ENCODE peak calls at places on chromosomes 13 and 19, in four cellular contexts. N is heart right ventricle, T is esophagus squamous epithelium, C is foreskin keratinocyte. L is an unnamed sample.

GRCh38 chr19:33086955-33087354 is 6.0 kb downstream of the GPATCH1 start:
- DNase-seq in C (no peak), N (no peak), T (no peak), L (no peak)

GRCh38 chr19:27794444-27795042 is 1418.4 kb downstream of the UQCRFS1 start:
- DNase-seq in N (peak; percentile 17), C (peak; percentile 11), T (no peak), L (no peak)

GRCh38 chr19:55624109-55625003 is at the start of gene ZNF784:
- DNase-seq in T (peak; percentile 82), N (peak; percentile 95), C (peak; percentile 75), L (peak; percentile 89)

GRCh38 chr19:15173746-15174404 is 26.9 kb downstream of the NOTCH3 start:
- DNase-seq in T (no peak), C (peak; percentile 32), N (no peak), L (no peak)

GRCh38 chr19:16326401-16327130 is 1.9 kb downstream of the KLF2 start:
- DNase-seq in T (no peak), C (no peak), N (no peak), L (peak; percentile 40)

GRCh38 chr13:112186091-112186490 is 119.1 kb downstream of the SOX1 start:
- DNase-seq in N (no peak), C (no peak), T (no peak), L (no peak)

GRCh38 chr19:3178973-3179738 is 587 bp downstream of the S1PR4 start:
- DNase-seq in N (no peak), T (no peak), C (no peak), L (no peak)

GRCh38 chr19:43504426-43505185 is at the start of gene PHLDB3:
- DNase-seq in N (peak; percentile 46), C (no peak), T (no peak), L (peak; percentile 45)

GRCh38 chr13:107258599-107259187 is 690.8 kb upstream of the ARGLU1 start:
- DNase-seq in C (peak; percentile 83), N (no peak), T (no peak), L (no peak)

GRCh38 chr13:98541211-98541610 is 35.7 kb downstream of the STK24 start:
- DNase-seq in N (no peak), C (no peak), T (no peak), L (no peak)

GRCh38 chr19:33133438-33134031 is 1.6 kb downstream of the WDR88 start:
- DNase-seq in C (no peak), T (no peak), N (no peak), L (no peak)

GRCh38 chr19:57789288-57789687 is 19.8 kb downstream of the ZNF586 start:
- DNase-seq in N (no peak), C (no peak), T (no peak), L (no peak)

GRCh38 chr13:41459754-41460111 is 2.4 kb downstream of the RGCC start:
- DNase-seq in C (no peak), N (no peak), T (no peak), L (no peak)

GRCh38 chr19:55210120-55210493 is 806 bp upstream of the PTPRH start:
- DNase-seq in N (no peak), C (peak; percentile 94), T (no peak), L (peak; percentile 55)

GRCh38 chr13:27371932-27372331 is 52.5 kb upstream of the GTF3A start:
- DNase-seq in N (no peak), T (no peak), C (no peak), L (peak; percentile 88)

GRCh38 chr13:40306817-40307216 is 359.6 kb downstream of the FOXO1 start:
- DNase-seq in C (peak; percentile 34), T (no peak), N (no peak), L (no peak)

GRCh38 chr19:16386619-16387240 is 62.1 kb downstream of the KLF2 start:
- DNase-seq in N (no peak), C (peak; percentile 15), T (no peak), L (no peak)

GRCh38 chr13:90690458-90691063 is 656.9 kb upstream of the MIR17HG start:
- DNase-seq in T (no peak), N (no peak), C (no peak), L (no peak)

GRCh38 chr19:48530044-48530720 is 18.5 kb upstream of the LMTK3 start:
- DNase-seq in T (no peak), N (no peak), C (no peak), L (no peak)

GRCh38 chr19:591099-591958 is 1.6 kb downstream of the HCN2 start:
- DNase-seq in T (no peak), N (no peak), C (no peak), L (no peak)

GRCh38 chr13:26465514-26465913 is 92.0 kb upstream of the WASF3 start:
- DNase-seq in T (no peak), C (no peak), N (peak; percentile 56), L (no peak)

GRCh38 chr19:33393286-33394005 is 19.9 kb downstream of the CEBPG start:
- DNase-seq in C (no peak), T (no peak), N (no peak), L (no peak)

GRCh38 chr13:97856001-97856675 is 97.3 kb upstream of the IPO5 start:
- DNase-seq in C (no peak), T (no peak), N (peak; percentile 48), L (peak; percentile 26)

GRCh38 chr13:105806335-105806920 is 729.0 kb downstream of the EFNB2 start:
- DNase-seq in N (no peak), C (peak; percentile 11), T (no peak), L (no peak)

GRCh38 chr13:52141299-52141698 is 12.4 kb upstream of the NEK5 start:
- DNase-seq in T (no peak), C (no peak), N (no peak), L (no peak)

GRCh38 chr19:16627194-16627927 is 643 bp downstream of the MED26 start:
- DNase-seq in T (no peak), N (no peak), C (no peak), L (peak; percentile 67)

GRCh38 chr19:39671739-39672363 is 16.1 kb downstream of the LGALS16 start:
- DNase-seq in T (no peak), N (no peak), C (peak; percentile 36), L (no peak)

GRCh38 chr13:83940742-83941141 is 58.5 kb upstream of the SLITRK1 start:
- DNase-seq in C (peak; percentile 95), N (no peak), T (no peak), L (no peak)

GRCh38 chr19:38869160-38869835 is 8.8 kb downstream of the RINL start:
- DNase-seq in T (no peak), C (no peak), N (peak; percentile 35), L (peak; percentile 41)

GRCh38 chr13:38090913-38091312 is 221.3 kb upstream of the TRPC4 start:
- DNase-seq in T (no peak), C (no peak), N (no peak), L (no peak)

GRCh38 chr19:35721374-35721773 is 3.6 kb downstream of the KMT2B start:
- DNase-seq in N (no peak), C (no peak), T (no peak), L (no peak)

GRCh38 chr13:64158910-64159309 is 2743.3 kb upstream of the PCDH20 start:
- DNase-seq in T (no peak), N (no peak), C (peak; percentile 66), L (no peak)

GRCh38 chr13:109809216-109809890 is 23.0 kb upstream of the IRS2 start:
- DNase-seq in N (no peak), T (no peak), C (no peak), L (no peak)

GRCh38 chr19:40739030-40739839 is 11.0 kb downstream of the ACTMAP start:
- DNase-seq in T (no peak), N (no peak), C (no peak), L (no peak)

GRCh38 chr13:26721251-26721939 is 39.2 kb downstream of the GPR12 start:
- DNase-seq in N (no peak), C (no peak), T (no peak), L (no peak)

GRCh38 chr13:87169337-87169736 is 501.8 kb upstream of the SLITRK5 start:
- DNase-seq in C (no peak), N (no peak), T (no peak), L (no peak)

GRCh38 chr13:110290153-110290552 is 16.8 kb downstream of the COL4A1 start:
- DNase-seq in T (no peak), N (no peak), C (no peak), L (no peak)

GRCh38 chr19:56294557-56294956 is 20.1 kb downstream of the ZSCAN5A start:
- DNase-seq in N (no peak), T (no peak), C (peak; percentile 94), L (no peak)

GRCh38 chr13:48402325-48402962 is 10.5 kb downstream of the LPAR6 start:
- DNase-seq in N (no peak), C (peak; percentile 35), T (no peak), L (no peak)
- H3K4me1 ChIP-seq in N (peaks cover 93% of the 10 kb centered on the region), C (peaks cover 66% of the 10 kb centered on the region), T (peaks cover 46% of the 10 kb centered on the region), L (peaks cover 41% of the 10 kb centered on the region)

GRCh38 chr19:18520848-18521691 is 800 bp downstream of the ELL start:
- DNase-seq in N (peak; percentile 54), C (no peak), T (no peak), L (peak; percentile 40)
- H3K27ac ChIP-seq in N (peak overlapping the region; percentile 99), C (peak overlapping the region; percentile 84), T (peak overlapping the region; percentile 100), L (peak overlapping the region; percentile 93)

DNA sequence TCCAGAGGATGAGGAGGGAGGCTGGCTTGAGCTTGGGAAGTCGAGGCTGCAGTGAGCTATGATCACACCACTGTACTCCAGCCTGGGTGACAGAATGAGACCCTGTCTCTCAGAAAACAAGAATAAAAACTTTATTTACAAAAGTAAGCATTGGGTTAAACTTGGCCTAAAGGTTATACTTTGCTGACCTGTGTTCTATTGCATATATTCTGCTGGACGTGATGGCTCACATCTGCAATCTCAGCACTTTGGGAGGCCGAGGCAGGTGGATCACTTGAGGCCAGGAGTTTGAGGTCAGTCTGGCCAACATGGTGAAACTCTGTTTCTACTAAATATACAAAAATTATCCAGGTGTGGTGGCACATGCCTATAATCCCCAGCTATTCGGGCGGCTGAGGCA is 6.6 kb upstream of the ARHGEF18 start:
- DNase-seq in N (no peak), C (no peak), T (no peak), L (no peak)
- H3K4me1 ChIP-seq in N (peaks cover 9% of the 10 kb centered on the region), C (no peaks in the 10 kb centered on the region), T (no peaks in the 10 kb centered on the region), L (no peaks in the 10 kb centered on the region)

GRCh38 chr19:5123646-5124045 is 154.7 kb downstream of the KDM4B start:
- DNase-seq in T (no peak), C (no peak), N (no peak), L (no peak)

GRCh38 chr19:5122671-5123409 is 153.9 kb downstream of the KDM4B start:
- DNase-seq in T (no peak), N (no peak), C (no peak), L (no peak)

GRCh38 chr19:5125797-5126497 is 157.0 kb downstream of the KDM4B start:
- DNase-seq in T (no peak), C (no peak), N (no peak), L (no peak)

GRCh38 chr19:5125376-5125775 is 156.5 kb downstream of the KDM4B start:
- DNase-seq in T (no peak), N (no peak), C (no peak), L (no peak)

GRCh38 chr19:5124111-5124855 is 155.4 kb downstream of the KDM4B start:
- DNase-seq in C (no peak), N (no peak), T (no peak), L (no peak)
- H3K27ac ChIP-seq in C (no peak overlapping the region), N (no peak overlapping the region), T (no peak overlapping the region), L (no peak overlapping the region)

GRCh38 chr19:2044709-2045500 is 6.1 kb downstream of the MKNK2 start:
- DNase-seq in N (no peak), T (no peak), C (no peak), L (no peak)
- H3K4me1 ChIP-seq in N (peaks cover 100% of the 10 kb centered on the region), T (peaks cover 90% of the 10 kb centered on the region), C (peaks cover 7% of the 10 kb centered on the region), L (peaks cover 63% of the 10 kb centered on the region)

L was measured in pancreas.